ENCODE peak calls at places on chromosome 5, in ten cellular contexts. N is astrocyte; O is CD4-positive, alpha-beta T cell; D is GM13977; B is cardiac muscle cell; U is transverse colon; R is astrocyte of the cerebellum; S is breast epithelium; G is mammary epithelial cell; J is sigmoid colon. X is an unnamed sample.

GRCh38 chr5:153425914-153426313 is 64.6 kb upstream of the GRIA1 start:
- DNase-seq in N (no peak), O (no peak), D (no peak), B (no peak), U (no peak), R (no peak), S (no peak), G (peak; percentile 11), J (no peak), X (no peak)

GRCh38 chr5:35138232-35138631 is 90.5 kb upstream of the AGXT2 start:
- DNase-seq in N (peak; percentile 13), O (no peak), D (no peak), B (peak; percentile 39), U (no peak), R (no peak), S (no peak), G (no peak), J (no peak), X (no peak)

GRCh38 chr5:5220896-5221295 is 80.8 kb downstream of the ADAMTS16 start:
- DNase-seq in N (peak; percentile 17), O (no peak), D (no peak), B (no peak), U (no peak), R (no peak), S (no peak), G (no peak), J (no peak), X (no peak)

GRCh38 chr5:122173484-122174191 is 44.3 kb downstream of the ZNF474 start:
- DNase-seq in N (no peak), O (no peak), D (no peak), B (no peak), U (no peak), R (no peak), S (no peak), G (no peak), J (no peak), X (no peak)

GRCh38 chr5:176793736-176794135 is 16.6 kb upstream of the UNC5A start:
- DNase-seq in N (no peak), O (no peak), D (no peak), B (no peak), U (no peak), R (no peak), S (no peak), G (no peak), J (no peak), X (no peak)

GRCh38 chr5:181235323-181235688 is 8.4 kb downstream of the RACK1 start:
- DNase-seq in N (no peak), O (no peak), D (no peak), B (no peak), U (no peak), R (no peak), S (no peak), G (no peak), J (no peak), X (no peak)

GRCh38 chr5:172093965-172094364 is 87.5 kb upstream of the FBXW11 start:
- DNase-seq in N (no peak), O (no peak), D (no peak), B (peak; percentile 91), U (no peak), R (no peak), S (peak; percentile 19), G (no peak), J (peak; percentile 55), X (no peak)

GRCh38 chr5:5710471-5710870 is 288.0 kb downstream of the ICE1 start:
- DNase-seq in N (no peak), O (no peak), D (no peak), B (no peak), U (no peak), R (no peak), S (no peak), G (no peak), J (no peak), X (no peak)

DNA sequence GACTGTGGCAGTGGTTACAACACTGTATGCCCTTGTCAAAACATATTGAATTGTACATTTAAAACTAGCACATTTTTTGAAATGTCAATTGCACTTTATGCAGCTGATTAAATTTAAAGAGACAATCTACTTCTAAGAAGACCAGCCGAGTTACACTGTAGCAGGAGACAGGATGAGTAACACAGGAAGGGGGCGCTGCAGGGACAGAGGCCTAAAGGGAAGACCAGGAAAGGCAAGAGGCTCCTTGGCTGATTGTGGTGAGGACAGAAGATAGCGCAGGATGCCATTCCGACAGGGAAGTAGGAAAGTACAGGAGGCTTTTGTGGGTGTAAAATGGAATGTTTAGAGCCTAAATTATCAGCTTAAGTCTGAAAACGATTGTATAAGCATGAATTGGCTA is 28.2 kb upstream of the PPP2R2B start:
- DNase-seq in N (peak; percentile 58), O (no peak), D (no peak), B (peak; percentile 3), U (no peak), R (no peak), S (no peak), G (no peak), J (no peak), X (no peak)
- TF ChIP-seq CTCF in N (no peak), O (no peak), D (no peak), B (no peak), U (no peak), R (peak; percentile 18), S (no peak), G (no peak), J (no peak), X (no peak)

GRCh38 chr5:150301901-150302300 is 804 bp downstream of the ARSI start:
- DNase-seq in N (no peak), O (no peak), D (no peak), B (no peak), U (no peak), R (no peak), S (no peak), G (no peak), J (no peak), X (no peak)

GRCh38 chr5:150301170-150301505 is 1.6 kb downstream of the ARSI start:
- DNase-seq in N (peak; percentile 39), O (no peak), D (no peak), B (peak; percentile 67), U (no peak), R (no peak), S (no peak), G (no peak), J (no peak), X (no peak)

GRCh38 chr5:150303070-150303595 is 428 bp upstream of the ARSI start:
- DNase-seq in N (peak; percentile 77), O (no peak), D (no peak), B (peak; percentile 62), U (no peak), R (peak; percentile 50), S (no peak), G (no peak), J (no peak), X (no peak)

GRCh38 chr5:150303660-150304411 is 1.1 kb upstream of the ARSI start:
- DNase-seq in N (no peak), O (no peak), D (no peak), B (peak; percentile 76), U (no peak), R (no peak), S (no peak), G (no peak), J (peak; percentile 63), X (no peak)

GRCh38 chr5:150302301-150303069 is at the start of gene ARSI:
- DNase-seq in N (no peak), O (no peak), D (no peak), B (peak; percentile 89), U (peak; percentile 40), R (no peak), S (no peak), G (peak; percentile 43), J (peak; percentile 83), X (no peak)
- TF ChIP-seq CTCF in N (no peak), O (no peak), D (no peak), B (peak; percentile 30), U (no peak), R (peak; percentile 9), S (no peak), G (no peak), J (no peak), X (no peak)

GRCh38 chr5:72133212-72133990 is 26.1 kb downstream of the MAP1B start:
- DNase-seq in N (peak; percentile 72), O (no peak), D (no peak), B (no peak), U (no peak), R (no peak), S (no peak), G (peak; percentile 70), J (no peak), X (no peak)

GRCh38 chr5:72137826-72138409 is 30.6 kb downstream of the MAP1B start:
- DNase-seq in N (no peak), O (no peak), D (peak; percentile 34), B (no peak), U (no peak), R (no peak), S (no peak), G (no peak), J (no peak), X (peak; percentile 29)

GRCh38 chr5:72130342-72130741 is 23.1 kb downstream of the MAP1B start:
- DNase-seq in N (peak; percentile 79), O (no peak), D (no peak), B (no peak), U (no peak), R (peak; percentile 53), S (no peak), G (no peak), J (no peak), X (no peak)

GRCh38 chr5:72129730-72130129 is 22.5 kb downstream of the MAP1B start:
- DNase-seq in N (peak; percentile 55), O (no peak), D (no peak), B (no peak), U (no peak), R (no peak), S (no peak), G (no peak), J (no peak), X (no peak)

GRCh38 chr5:72134226-72134625 is 27.0 kb downstream of the MAP1B start:
- DNase-seq in N (peak; percentile 43), O (no peak), D (no peak), B (no peak), U (no peak), R (no peak), S (no peak), G (no peak), J (no peak), X (no peak)
- TF ChIP-seq CTCF in N (no peak), O (no peak), D (no peak), B (no peak), U (no peak), R (no peak), S (no peak), G (no peak), J (no peak), X (no peak)

GRCh38 chr5:66503203-66503789 is 92.9 kb upstream of the MAST4 start:
- DNase-seq in N (no peak), O (no peak), D (no peak), B (no peak), U (no peak), R (no peak), S (no peak), G (no peak), J (no peak), X (no peak)

GRCh38 chr5:66494437-66494836 is 101.8 kb upstream of the MAST4 start:
- DNase-seq in N (no peak), O (no peak), D (peak; percentile 16), B (no peak), U (no peak), R (no peak), S (no peak), G (no peak), J (no peak), X (peak; percentile 11)

DNA sequence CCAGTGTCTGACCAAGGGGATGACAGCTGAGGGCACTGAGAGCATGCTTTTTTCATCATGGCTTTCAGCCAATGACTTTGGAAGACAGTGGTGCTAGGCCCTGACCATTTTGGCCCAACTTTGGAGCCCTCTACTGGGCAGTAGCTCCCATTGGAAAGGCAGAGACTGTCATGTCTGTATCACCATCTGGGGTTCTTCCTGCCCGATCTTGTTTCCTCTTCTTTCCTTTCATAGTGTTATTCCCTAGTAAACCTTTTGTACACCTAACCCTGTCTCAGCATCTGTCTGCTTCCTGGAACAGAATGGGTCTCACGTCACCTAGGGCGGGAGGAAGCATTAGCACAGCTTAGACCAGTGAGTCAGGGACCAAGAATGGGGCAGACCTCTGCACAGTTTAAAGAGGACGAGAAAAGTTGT is 97.4 kb upstream of the MAST4 start:
- DNase-seq in N (peak; percentile 22), O (no peak), D (peak; percentile 18), B (peak; percentile 67), U (no peak), R (no peak), S (no peak), G (peak; percentile 42), J (no peak), X (peak; percentile 21)
- TF ChIP-seq CTCF in N (peak; percentile 25), O (no peak), D (peak; percentile 41), B (peak; percentile 57), U (no peak), R (peak; percentile 7), S (no peak), G (peak; percentile 15), J (no peak), X (peak; percentile 21)

X was measured in GM10248.